ENCODE peak calls at places on chromosomes 11 and 22, in seven cellular contexts. One of them, this sample, is unnamed.

GRCh38 chr11:111598546-111598945 is 3.7 kb upstream of the SIK2 start:
- DNase-seq in CD4-positive, alpha-beta T cell: no peak
- DNase-seq in psoas muscle: no peak
- DNase-seq in ovary: peak
- DNase-seq in GM23338: no peak
- DNase-seq in lower leg skin: no peak
- DNase-seq in body of pancreas: no peak
- DNase-seq in this sample: no peak

GRCh38 chr22:47275479-47276218 is 513.2 kb downstream of the TBC1D22A start:
- DNase-seq in ovary: no peak
- DNase-seq in body of pancreas: no peak
- DNase-seq in psoas muscle: no peak
- DNase-seq in CD4-positive, alpha-beta T cell: no peak
- DNase-seq in GM23338: no peak
- DNase-seq in lower leg skin: no peak
- DNase-seq in this sample: no peak

GRCh38 chr11:680476-680875 is 14.5 kb downstream of the DEAF1 start:
- DNase-seq in CD4-positive, alpha-beta T cell: no peak
- DNase-seq in GM23338: no peak
- DNase-seq in body of pancreas: no peak
- DNase-seq in ovary: no peak
- DNase-seq in lower leg skin: no peak
- DNase-seq in psoas muscle: no peak
- DNase-seq in this sample: no peak

GRCh38 chr11:68314886-68315580 is 2.6 kb downstream of the LRP5 start:
- DNase-seq in CD4-positive, alpha-beta T cell: no peak
- DNase-seq in lower leg skin: no peak
- DNase-seq in ovary: peak
- DNase-seq in psoas muscle: no peak
- DNase-seq in body of pancreas: peak
- DNase-seq in GM23338: no peak
- DNase-seq in this sample: no peak

GRCh38 chr11:2444301-2445106 is at the start of the genes KCNQ1 and TRPM5:
- DNase-seq in psoas muscle: peak
- DNase-seq in body of pancreas: peak
- DNase-seq in lower leg skin: no peak
- DNase-seq in CD4-positive, alpha-beta T cell: peak
- DNase-seq in GM23338: peak
- DNase-seq in ovary: no peak
- DNase-seq in this sample: no peak

GRCh38 chr11:78432058-78432515 is 14.5 kb upstream of the GAB2 start:
- DNase-seq in GM23338: peak
- DNase-seq in body of pancreas: no peak
- DNase-seq in ovary: no peak
- DNase-seq in psoas muscle: no peak
- DNase-seq in CD4-positive, alpha-beta T cell: no peak
- DNase-seq in lower leg skin: no peak
- DNase-seq in this sample: no peak

GRCh38 chr11:6637871-6638270 is 17.7 kb downstream of the DCHS1 start:
- DNase-seq in CD4-positive, alpha-beta T cell: no peak
- DNase-seq in GM23338: no peak
- DNase-seq in lower leg skin: no peak
- DNase-seq in ovary: peak
- DNase-seq in psoas muscle: no peak
- DNase-seq in body of pancreas: peak
- DNase-seq in this sample: no peak

GRCh38 chr11:102914238-102915043 is 39.7 kb upstream of the MMP12 start:
- DNase-seq in ovary: no peak
- DNase-seq in psoas muscle: no peak
- DNase-seq in lower leg skin: no peak
- DNase-seq in GM23338: peak
- DNase-seq in body of pancreas: peak
- DNase-seq in CD4-positive, alpha-beta T cell: no peak
- DNase-seq in this sample: no peak

GRCh38 chr11:36376888-36377758 is 81.0 kb downstream of the PRR5L start:
- DNase-seq in ovary: peak
- DNase-seq in lower leg skin: peak
- DNase-seq in psoas muscle: peak
- DNase-seq in body of pancreas: peak
- DNase-seq in CD4-positive, alpha-beta T cell: peak
- DNase-seq in GM23338: peak
- DNase-seq in this sample: peak

GRCh38 chr11:7170431-7170830 is 81.3 kb upstream of the SYT9 start:
- DNase-seq in lower leg skin: no peak
- DNase-seq in GM23338: no peak
- DNase-seq in psoas muscle: no peak
- DNase-seq in body of pancreas: no peak
- DNase-seq in ovary: no peak
- DNase-seq in CD4-positive, alpha-beta T cell: no peak
- DNase-seq in this sample: no peak

GRCh38 chr11:12198261-12198925 is 88.0 kb downstream of the MICAL2 start:
- DNase-seq in ovary: no peak
- DNase-seq in lower leg skin: peak
- DNase-seq in GM23338: no peak
- DNase-seq in body of pancreas: no peak
- DNase-seq in psoas muscle: no peak
- DNase-seq in CD4-positive, alpha-beta T cell: no peak
- DNase-seq in this sample: no peak

GRCh38 chr11:107598225-107599139 is 7.5 kb downstream of the ELMOD1 start:
- DNase-seq in GM23338: peak
- DNase-seq in psoas muscle: peak
- DNase-seq in lower leg skin: no peak
- DNase-seq in CD4-positive, alpha-beta T cell: no peak
- DNase-seq in body of pancreas: no peak
- DNase-seq in ovary: no peak
- DNase-seq in this sample: no peak

GRCh38 chr11:1241706-1242105 is 18.8 kb downstream of the MUC5B start:
- DNase-seq in lower leg skin: no peak
- DNase-seq in GM23338: no peak
- DNase-seq in body of pancreas: no peak
- DNase-seq in CD4-positive, alpha-beta T cell: no peak
- DNase-seq in psoas muscle: no peak
- DNase-seq in ovary: no peak
- DNase-seq in this sample: no peak

GRCh38 chr22:28829358-28830181 is 29.2 kb upstream of the XBP1 start:
- DNase-seq in GM23338: peak
- DNase-seq in CD4-positive, alpha-beta T cell: peak
- DNase-seq in ovary: peak
- DNase-seq in psoas muscle: peak
- DNase-seq in body of pancreas: peak
- DNase-seq in lower leg skin: peak
- DNase-seq in this sample: peak

GRCh38 chr22:29022101-29022817 is 39.4 kb downstream of the C22orf31 start:
- DNase-seq in lower leg skin: no peak
- DNase-seq in CD4-positive, alpha-beta T cell: no peak
- DNase-seq in body of pancreas: no peak
- DNase-seq in ovary: no peak
- DNase-seq in psoas muscle: no peak
- DNase-seq in GM23338: no peak
- DNase-seq in this sample: no peak

GRCh38 chr11:135002236-135002635 is 590.2 kb upstream of the B3GAT1 start:
- DNase-seq in GM23338: no peak
- DNase-seq in psoas muscle: no peak
- DNase-seq in body of pancreas: no peak
- DNase-seq in ovary: no peak
- DNase-seq in CD4-positive, alpha-beta T cell: no peak
- DNase-seq in lower leg skin: no peak
- DNase-seq in this sample: no peak

GRCh38 chr22:37378642-37379058 is 48.6 kb downstream of the ELFN2 start:
- DNase-seq in lower leg skin: no peak
- DNase-seq in body of pancreas: peak
- DNase-seq in psoas muscle: no peak
- DNase-seq in ovary: no peak
- DNase-seq in CD4-positive, alpha-beta T cell: no peak
- DNase-seq in GM23338: no peak
- DNase-seq in this sample: no peak

GRCh38 chr11:58813693-58814092 is 30.8 kb downstream of the GLYATL2 start:
- DNase-seq in lower leg skin: no peak
- DNase-seq in body of pancreas: no peak
- DNase-seq in CD4-positive, alpha-beta T cell: no peak
- DNase-seq in GM23338: peak
- DNase-seq in ovary: no peak
- DNase-seq in psoas muscle: no peak
- DNase-seq in this sample: no peak

GRCh38 chr22:24506802-24507438 is 11.8 kb downstream of the UPB1 start:
- DNase-seq in lower leg skin: no peak
- DNase-seq in ovary: no peak
- DNase-seq in psoas muscle: no peak
- DNase-seq in GM23338: peak
- DNase-seq in CD4-positive, alpha-beta T cell: no peak
- DNase-seq in body of pancreas: no peak
- DNase-seq in this sample: no peak

GRCh38 chr11:129620705-129621104 is 194.9 kb upstream of the TMEM45B start:
- DNase-seq in GM23338: no peak
- DNase-seq in psoas muscle: no peak
- DNase-seq in ovary: no peak
- DNase-seq in CD4-positive, alpha-beta T cell: no peak
- DNase-seq in body of pancreas: no peak
- DNase-seq in lower leg skin: no peak
- DNase-seq in this sample: no peak

GRCh38 chr11:79087238-79087956 is 353.4 kb downstream of the TENM4 start:
- DNase-seq in CD4-positive, alpha-beta T cell: no peak
- DNase-seq in ovary: no peak
- DNase-seq in GM23338: peak
- DNase-seq in psoas muscle: no peak
- DNase-seq in lower leg skin: no peak
- DNase-seq in body of pancreas: peak
- DNase-seq in this sample: no peak

DNA sequence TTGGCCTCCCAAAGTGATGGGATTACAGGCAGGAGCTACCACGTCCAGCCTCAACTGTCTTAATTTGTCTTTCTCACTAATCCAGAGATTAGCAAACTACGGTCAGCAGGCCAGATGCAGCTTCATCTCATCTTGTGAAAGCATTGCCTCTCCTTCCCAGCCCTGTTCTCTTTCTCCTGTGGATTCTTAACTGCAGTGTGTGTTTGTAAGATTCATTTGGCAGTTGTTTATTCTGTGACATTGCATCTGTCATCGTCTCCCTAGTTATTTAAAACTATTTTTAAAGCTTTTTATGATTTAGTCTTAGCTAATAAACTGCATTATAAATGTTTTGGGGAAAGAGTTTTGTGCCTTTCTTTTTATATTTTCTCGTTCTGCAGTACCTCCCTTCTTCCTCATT is 29.2 kb downstream of the RNF169 start:
- DNase-seq in CD4-positive, alpha-beta T cell: no peak
- DNase-seq in psoas muscle: no peak
- DNase-seq in GM23338: no peak
- DNase-seq in ovary: no peak
- DNase-seq in body of pancreas: no peak
- DNase-seq in lower leg skin: no peak
- DNase-seq in this sample: no peak
- TF ChIP-seq CTCF in CD4-positive, alpha-beta T cell: no peak
- TF ChIP-seq CTCF in psoas muscle: no peak
- TF ChIP-seq CTCF in GM23338: no peak
- TF ChIP-seq CTCF in ovary: no peak
- TF ChIP-seq CTCF in body of pancreas: no peak
- TF ChIP-seq CTCF in lower leg skin: no peak
- TF ChIP-seq CTCF in this sample: no peak

DNA sequence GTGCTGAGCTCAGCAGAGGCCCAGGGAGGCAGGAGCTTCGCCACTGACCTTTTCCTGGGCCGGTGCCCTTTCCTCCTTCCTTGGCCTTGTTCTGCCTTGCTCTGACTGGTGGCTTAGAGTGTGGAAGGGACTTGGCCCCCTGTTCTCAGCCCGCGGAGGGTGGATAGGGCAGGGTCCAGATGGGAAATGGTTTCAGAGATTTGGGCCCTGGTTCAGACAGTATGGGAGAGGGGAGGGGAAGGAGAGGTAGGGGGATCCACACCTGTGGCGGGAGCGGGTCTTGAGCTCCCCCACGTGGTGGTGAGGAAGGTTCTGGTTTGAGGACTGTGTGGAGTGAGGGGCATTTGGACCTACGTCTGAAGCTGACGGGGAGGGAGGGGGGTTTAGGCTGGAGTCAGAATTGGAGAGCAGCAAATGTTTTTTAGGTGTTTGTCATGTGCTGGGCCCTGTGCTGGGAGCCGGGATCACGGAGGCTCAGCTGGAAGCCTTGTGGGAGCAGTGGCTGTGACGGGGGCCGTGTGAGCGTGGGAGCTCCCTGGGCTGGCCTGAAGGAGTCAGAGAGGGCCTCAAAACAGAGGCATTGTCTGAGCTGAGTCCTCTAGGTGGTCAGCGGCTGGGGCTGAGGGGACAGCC is 27.2 kb downstream of the SHANK3 start:
- DNase-seq in GM23338: peak
- DNase-seq in lower leg skin: peak
- DNase-seq in psoas muscle: peak
- DNase-seq in ovary: no peak
- DNase-seq in CD4-positive, alpha-beta T cell: no peak
- DNase-seq in body of pancreas: peak
- DNase-seq in this sample: no peak
- TF ChIP-seq CTCF in GM23338: peak
- TF ChIP-seq CTCF in lower leg skin: no peak
- TF ChIP-seq CTCF in psoas muscle: peak
- TF ChIP-seq CTCF in ovary: no peak
- TF ChIP-seq CTCF in CD4-positive, alpha-beta T cell: no peak
- TF ChIP-seq CTCF in body of pancreas: no peak
- TF ChIP-seq CTCF in this sample: no peak

GRCh38 chr11:86627776-86628455 is 44.5 kb downstream of the ME3 start:
- DNase-seq in ovary: no peak
- DNase-seq in CD4-positive, alpha-beta T cell: no peak
- DNase-seq in body of pancreas: no peak
- DNase-seq in psoas muscle: no peak
- DNase-seq in lower leg skin: no peak
- DNase-seq in GM23338: no peak
- DNase-seq in this sample: no peak

GRCh38 chr11:86625981-86626380 is 46.4 kb downstream of the ME3 start:
- DNase-seq in ovary: no peak
- DNase-seq in GM23338: no peak
- DNase-seq in lower leg skin: no peak
- DNase-seq in body of pancreas: no peak
- DNase-seq in psoas muscle: no peak
- DNase-seq in CD4-positive, alpha-beta T cell: no peak
- DNase-seq in this sample: no peak

GRCh38 chr11:86625544-86625943 is 46.9 kb downstream of the ME3 start:
- DNase-seq in body of pancreas: no peak
- DNase-seq in psoas muscle: no peak
- DNase-seq in lower leg skin: no peak
- DNase-seq in GM23338: no peak
- DNase-seq in CD4-positive, alpha-beta T cell: no peak
- DNase-seq in ovary: no peak
- DNase-seq in this sample: no peak

GRCh38 chr11:86632499-86633269 is 39.7 kb downstream of the ME3 start:
- DNase-seq in GM23338: peak
- DNase-seq in ovary: no peak
- DNase-seq in lower leg skin: no peak
- DNase-seq in body of pancreas: no peak
- DNase-seq in psoas muscle: peak
- DNase-seq in CD4-positive, alpha-beta T cell: no peak
- DNase-seq in this sample: no peak

GRCh38 chr11:86629070-86629706 is 43.2 kb downstream of the ME3 start:
- DNase-seq in psoas muscle: no peak
- DNase-seq in body of pancreas: peak
- DNase-seq in lower leg skin: no peak
- DNase-seq in ovary: peak
- DNase-seq in CD4-positive, alpha-beta T cell: no peak
- DNase-seq in GM23338: no peak
- DNase-seq in this sample: no peak
- TF ChIP-seq CTCF in psoas muscle: no peak
- TF ChIP-seq CTCF in body of pancreas: no peak
- TF ChIP-seq CTCF in lower leg skin: no peak
- TF ChIP-seq CTCF in ovary: no peak
- TF ChIP-seq CTCF in CD4-positive, alpha-beta T cell: no peak
- TF ChIP-seq CTCF in GM23338: no peak
- TF ChIP-seq CTCF in this sample: no peak

GRCh38 chr11:63681208-63682044 is at the start of gene RTN3:
- DNase-seq in GM23338: peak
- DNase-seq in body of pancreas: peak
- DNase-seq in lower leg skin: peak
- DNase-seq in ovary: peak
- DNase-seq in psoas muscle: peak
- DNase-seq in CD4-positive, alpha-beta T cell: peak
- DNase-seq in this sample: peak
- TF ChIP-seq CTCF in GM23338: no peak
- TF ChIP-seq CTCF in body of pancreas: peak
- TF ChIP-seq CTCF in lower leg skin: no peak
- TF ChIP-seq CTCF in ovary: peak
- TF ChIP-seq CTCF in psoas muscle: peak
- TF ChIP-seq CTCF in CD4-positive, alpha-beta T cell: no peak
- TF ChIP-seq CTCF in this sample: no peak

This sample was measured in natural killer cell.